ENCODE peak calls at places on chromosomes 1 and 21, in seven cellular contexts. One of them, this sample, is unnamed.

GRCh38 chr1:1183221-1183747 is 9.6 kb downstream of the TTLL10 start:
- DNase-seq in H1: no peak
- DNase-seq in fibroblast of lung: no peak
- DNase-seq in HepG2: no peak
- DNase-seq in A673: no peak
- DNase-seq in PC-3: no peak
- DNase-seq in HCT116: no peak
- DNase-seq in this sample: no peak

GRCh38 chr1:232923739-232924386 is 26.5 kb upstream of the NTPCR start:
- DNase-seq in H1: no peak
- DNase-seq in HepG2: no peak
- DNase-seq in fibroblast of lung: no peak
- DNase-seq in PC-3: peak
- DNase-seq in HCT116: no peak
- DNase-seq in A673: no peak
- DNase-seq in this sample: peak

GRCh38 chr1:37998913-37999433 is 6.3 kb downstream of the FHL3 start:
- DNase-seq in H1: no peak
- DNase-seq in PC-3: no peak
- DNase-seq in fibroblast of lung: no peak
- DNase-seq in A673: no peak
- DNase-seq in HCT116: no peak
- DNase-seq in HepG2: no peak
- DNase-seq in this sample: no peak

GRCh38 chr1:234527346-234527745 is 48.4 kb upstream of the TARBP1 start:
- DNase-seq in HepG2: no peak
- DNase-seq in H1: no peak
- DNase-seq in PC-3: no peak
- DNase-seq in HCT116: no peak
- DNase-seq in fibroblast of lung: no peak
- DNase-seq in A673: no peak
- DNase-seq in this sample: no peak

GRCh38 chr1:110548381-110548780 is 29.4 kb upstream of the KCNA10 start:
- DNase-seq in HepG2: peak
- DNase-seq in A673: peak
- DNase-seq in HCT116: peak
- DNase-seq in H1: no peak
- DNase-seq in PC-3: peak
- DNase-seq in fibroblast of lung: no peak
- DNase-seq in this sample: peak

GRCh38 chr21:40847956-40848355 is 998 bp upstream of the DSCAM start:
- DNase-seq in PC-3: no peak
- DNase-seq in A673: no peak
- DNase-seq in HepG2: no peak
- DNase-seq in HCT116: no peak
- DNase-seq in H1: no peak
- DNase-seq in fibroblast of lung: no peak
- DNase-seq in this sample: no peak

GRCh38 chr1:200082329-200082728 is 54.8 kb downstream of the NR5A2 start:
- DNase-seq in HCT116: no peak
- DNase-seq in A673: no peak
- DNase-seq in fibroblast of lung: no peak
- DNase-seq in H1: no peak
- DNase-seq in PC-3: peak
- DNase-seq in HepG2: no peak
- DNase-seq in this sample: peak

GRCh38 chr21:35622612-35623011 is 437.7 kb downstream of the SETD4 start:
- DNase-seq in H1: no peak
- DNase-seq in HCT116: no peak
- DNase-seq in A673: no peak
- DNase-seq in HepG2: no peak
- DNase-seq in fibroblast of lung: no peak
- DNase-seq in PC-3: no peak
- DNase-seq in this sample: no peak

GRCh38 chr1:97796716-97797115 is 124.1 kb downstream of the DPYD start:
- DNase-seq in HCT116: no peak
- DNase-seq in HepG2: no peak
- DNase-seq in H1: no peak
- DNase-seq in A673: peak
- DNase-seq in PC-3: no peak
- DNase-seq in fibroblast of lung: peak
- DNase-seq in this sample: peak

GRCh38 chr1:6329851-6330250 is 63.7 kb downstream of the ACOT7 start:
- DNase-seq in HepG2: no peak
- DNase-seq in fibroblast of lung: peak
- DNase-seq in A673: no peak
- DNase-seq in H1: no peak
- DNase-seq in HCT116: no peak
- DNase-seq in PC-3: no peak
- DNase-seq in this sample: peak

GRCh38 chr1:242467556-242468145 is 56.8 kb downstream of the PLD5 start:
- DNase-seq in HepG2: peak
- DNase-seq in HCT116: peak
- DNase-seq in A673: peak
- DNase-seq in PC-3: peak
- DNase-seq in H1: peak
- DNase-seq in fibroblast of lung: peak
- DNase-seq in this sample: peak

GRCh38 chr1:16173447-16174260 is 17.8 kb upstream of the EPHA2 start:
- DNase-seq in fibroblast of lung: peak
- DNase-seq in H1: no peak
- DNase-seq in HCT116: peak
- DNase-seq in HepG2: no peak
- DNase-seq in PC-3: peak
- DNase-seq in A673: no peak
- DNase-seq in this sample: peak

GRCh38 chr1:48470506-48470905 is 1.5 kb downstream of the SPATA6 start:
- DNase-seq in A673: no peak
- DNase-seq in PC-3: no peak
- DNase-seq in fibroblast of lung: peak
- DNase-seq in H1: no peak
- DNase-seq in HepG2: no peak
- DNase-seq in HCT116: no peak
- DNase-seq in this sample: peak

GRCh38 chr1:82225407-82226197 is 424.9 kb downstream of the ADGRL2 start:
- DNase-seq in fibroblast of lung: peak
- DNase-seq in PC-3: peak
- DNase-seq in HepG2: no peak
- DNase-seq in A673: peak
- DNase-seq in H1: no peak
- DNase-seq in HCT116: no peak
- DNase-seq in this sample: peak

GRCh38 chr1:93749894-93750301 is 68.3 kb upstream of the BCAR3 start:
- DNase-seq in HepG2: no peak
- DNase-seq in A673: no peak
- DNase-seq in fibroblast of lung: no peak
- DNase-seq in H1: peak
- DNase-seq in HCT116: peak
- DNase-seq in PC-3: peak
- DNase-seq in this sample: no peak

GRCh38 chr1:194512957-194513356 is 1326.5 kb upstream of the B3GALT2 start:
- DNase-seq in fibroblast of lung: peak
- DNase-seq in A673: no peak
- DNase-seq in HCT116: no peak
- DNase-seq in HepG2: no peak
- DNase-seq in PC-3: no peak
- DNase-seq in H1: no peak
- DNase-seq in this sample: no peak

GRCh38 chr1:30267856-30268255 is 455.5 kb downstream of the MATN1 start:
- DNase-seq in H1: no peak
- DNase-seq in fibroblast of lung: no peak
- DNase-seq in HCT116: no peak
- DNase-seq in A673: no peak
- DNase-seq in HepG2: no peak
- DNase-seq in PC-3: no peak
- DNase-seq in this sample: no peak

GRCh38 chr1:180227843-180228647 is 2.0 kb upstream of the LHX4 start:
- DNase-seq in A673: no peak
- DNase-seq in PC-3: no peak
- DNase-seq in fibroblast of lung: no peak
- DNase-seq in H1: no peak
- DNase-seq in HCT116: no peak
- DNase-seq in HepG2: no peak
- DNase-seq in this sample: no peak

GRCh38 chr1:111639602-111640198 is 20.1 kb downstream of the RAP1A start:
- DNase-seq in fibroblast of lung: no peak
- DNase-seq in HCT116: no peak
- DNase-seq in A673: no peak
- DNase-seq in H1: no peak
- DNase-seq in PC-3: no peak
- DNase-seq in HepG2: peak
- DNase-seq in this sample: no peak

GRCh38 chr21:41217656-41218380 is 49.9 kb downstream of the BACE2 start:
- DNase-seq in PC-3: no peak
- DNase-seq in HCT116: no peak
- DNase-seq in HepG2: no peak
- DNase-seq in A673: no peak
- DNase-seq in fibroblast of lung: peak
- DNase-seq in H1: no peak
- DNase-seq in this sample: peak

GRCh38 chr1:201896951-201897391 is 8.3 kb downstream of the SHISA4 start:
- DNase-seq in PC-3: peak
- DNase-seq in HepG2: no peak
- DNase-seq in HCT116: no peak
- DNase-seq in fibroblast of lung: peak
- DNase-seq in A673: no peak
- DNase-seq in H1: no peak
- DNase-seq in this sample: peak

GRCh38 chr1:44417351-44418021 is 12.4 kb downstream of the RNF220 start:
- DNase-seq in H1: peak
- DNase-seq in fibroblast of lung: no peak
- DNase-seq in HCT116: no peak
- DNase-seq in A673: no peak
- DNase-seq in HepG2: no peak
- DNase-seq in PC-3: no peak
- DNase-seq in this sample: peak

GRCh38 chr1:60972841-60973364 is 109.5 kb upstream of the NFIA start:
- DNase-seq in H1: no peak
- DNase-seq in A673: no peak
- DNase-seq in PC-3: peak
- DNase-seq in HepG2: peak
- DNase-seq in HCT116: no peak
- DNase-seq in fibroblast of lung: peak
- DNase-seq in this sample: peak

GRCh38 chr1:155080250-155081228 is 1.9 kb downstream of the EFNA3 start:
- DNase-seq in A673: peak
- DNase-seq in H1: no peak
- DNase-seq in HCT116: no peak
- DNase-seq in fibroblast of lung: no peak
- DNase-seq in PC-3: peak
- DNase-seq in HepG2: no peak
- DNase-seq in this sample: peak

GRCh38 chr21:35048706-35049617 is at the start of gene RUNX1:
- DNase-seq in PC-3: peak
- DNase-seq in H1: no peak
- DNase-seq in HCT116: no peak
- DNase-seq in HepG2: no peak
- DNase-seq in fibroblast of lung: peak
- DNase-seq in A673: no peak
- DNase-seq in this sample: peak

GRCh38 chr21:45934570-45934969 is 47.0 kb upstream of the COL6A1 start:
- DNase-seq in H1: no peak
- DNase-seq in PC-3: no peak
- DNase-seq in HepG2: no peak
- DNase-seq in A673: no peak
- DNase-seq in HCT116: no peak
- DNase-seq in fibroblast of lung: no peak
- DNase-seq in this sample: no peak

GRCh38 chr1:162158624-162159271 is 89.3 kb downstream of the NOS1AP start:
- DNase-seq in HCT116: no peak
- DNase-seq in A673: no peak
- DNase-seq in PC-3: no peak
- DNase-seq in HepG2: no peak
- DNase-seq in fibroblast of lung: no peak
- DNase-seq in H1: no peak
- DNase-seq in this sample: no peak

GRCh38 chr1:204125759-204126351 is 26.0 kb downstream of the ETNK2 start:
- DNase-seq in A673: no peak
- DNase-seq in fibroblast of lung: no peak
- DNase-seq in HCT116: no peak
- DNase-seq in PC-3: no peak
- DNase-seq in HepG2: no peak
- DNase-seq in H1: no peak
- DNase-seq in this sample: no peak
- TF ChIP-seq EZH2 in A673: no peak
- TF ChIP-seq EZH2 in fibroblast of lung: no peak
- TF ChIP-seq EZH2 in HCT116: no peak
- TF ChIP-seq EZH2 in PC-3: no peak
- TF ChIP-seq EZH2 in HepG2: no peak
- TF ChIP-seq EZH2 in H1: no peak
- TF ChIP-seq EZH2 in this sample: no peak

DNA sequence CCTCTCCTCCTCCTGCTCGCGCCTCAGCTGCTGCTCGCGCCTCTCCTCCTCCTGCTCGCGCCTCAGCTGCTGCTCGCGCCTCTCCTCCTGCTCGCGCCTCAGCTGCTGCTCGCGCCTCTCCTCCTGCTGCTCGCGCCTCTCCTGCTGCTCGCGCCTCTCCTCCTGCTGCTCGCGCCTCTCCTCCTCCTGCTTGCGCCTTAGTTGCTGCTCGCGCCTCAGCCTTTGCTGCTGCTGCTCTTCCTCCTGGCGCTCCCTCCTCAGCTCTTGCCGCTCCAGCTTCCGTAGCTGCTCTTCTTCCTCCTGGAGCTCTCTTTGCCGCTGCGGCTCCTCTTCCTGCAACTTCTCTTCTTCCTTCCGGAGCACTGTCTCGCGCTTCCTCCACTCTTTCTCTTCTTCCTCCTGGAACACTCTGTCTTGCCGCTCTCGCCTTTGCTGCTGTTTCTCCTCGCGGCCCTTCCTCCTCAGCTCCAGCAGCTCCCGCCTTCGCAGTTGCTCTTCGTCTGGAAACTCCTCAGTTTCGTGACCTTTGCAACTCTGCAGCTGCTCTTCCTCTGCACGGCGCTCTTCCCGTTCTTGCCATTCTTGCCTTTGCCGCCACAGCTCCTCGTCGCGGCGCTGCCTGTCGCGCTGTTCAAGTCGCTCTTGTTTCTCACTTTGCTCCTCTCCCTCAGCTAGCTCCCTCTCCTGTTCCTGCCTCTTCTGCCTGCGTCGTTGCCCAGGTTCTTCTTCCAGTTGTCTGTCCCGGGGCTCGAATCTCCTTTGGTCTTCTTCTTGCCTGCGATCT is 3.0 kb downstream of the TCHH start:
- DNase-seq in H1: no peak
- DNase-seq in fibroblast of lung: peak
- DNase-seq in A673: peak
- DNase-seq in HCT116: no peak
- DNase-seq in PC-3: peak
- DNase-seq in HepG2: no peak
- DNase-seq in this sample: peak
- TF ChIP-seq EZH2 in H1: peak
- TF ChIP-seq EZH2 in fibroblast of lung: peak
- TF ChIP-seq EZH2 in A673: no peak
- TF ChIP-seq EZH2 in HCT116: no peak
- TF ChIP-seq EZH2 in PC-3: peak
- TF ChIP-seq EZH2 in HepG2: no peak
- TF ChIP-seq EZH2 in this sample: peak

GRCh38 chr1:47417129-47418044 is 1.3 kb downstream of the FOXE3 start:
- DNase-seq in fibroblast of lung: no peak
- DNase-seq in H1: no peak
- DNase-seq in HepG2: no peak
- DNase-seq in A673: no peak
- DNase-seq in PC-3: no peak
- DNase-seq in HCT116: no peak
- DNase-seq in this sample: no peak
- TF ChIP-seq EZH2 in fibroblast of lung: no peak
- TF ChIP-seq EZH2 in H1: peak
- TF ChIP-seq EZH2 in HepG2: no peak
- TF ChIP-seq EZH2 in A673: no peak
- TF ChIP-seq EZH2 in PC-3: no peak
- TF ChIP-seq EZH2 in HCT116: no peak
- TF ChIP-seq EZH2 in this sample: no peak

GRCh38 chr1:170665625-170666024 is 1.7 kb downstream of the PRRX1 start:
- DNase-seq in fibroblast of lung: no peak
- DNase-seq in HCT116: no peak
- DNase-seq in HepG2: no peak
- DNase-seq in H1: no peak
- DNase-seq in PC-3: no peak
- DNase-seq in A673: no peak
- DNase-seq in this sample: peak
- TF ChIP-seq EZH2 in fibroblast of lung: no peak
- TF ChIP-seq EZH2 in HCT116: no peak
- TF ChIP-seq EZH2 in HepG2: no peak
- TF ChIP-seq EZH2 in H1: peak
- TF ChIP-seq EZH2 in PC-3: no peak
- TF ChIP-seq EZH2 in A673: no peak
- TF ChIP-seq EZH2 in this sample: no peak

This sample was measured in GM23248.